ENCODE peak calls at places on chromosome 1, in four cellular contexts. N is cardiac muscle cell, F is NCI-H2029 treated with DMSO at 0.1 percent for 48 hours, I is testis. G is an unnamed sample.
A peak's percentile ranks its signal among the peaks of the same experiment; 100 is the strongest.

GRCh38 chr1:15153842-15154479 is 414 bp downstream of the TMEM51 start:
- DNase-seq in N (peak; percentile 72), F (no peak), I (peak; percentile 57), G (peak; percentile 81)

GRCh38 chr1:234545512-234546386 is 64.2 kb downstream of the IRF2BP2 start:
- DNase-seq in N (no peak), F (peak; percentile 40), I (no peak), G (no peak)

GRCh38 chr1:83839566-83840173 is 159.3 kb downstream of the TTLL7 start:
- DNase-seq in N (no peak), F (no peak), I (no peak), G (no peak)

GRCh38 chr1:31583082-31583994 is 7.0 kb downstream of the TINAGL1 start:
- DNase-seq in N (no peak), F (no peak), I (peak; percentile 30), G (no peak)

GRCh38 chr1:97385536-97385935 is 535.3 kb downstream of the DPYD start:
- DNase-seq in N (no peak), F (no peak), I (no peak), G (no peak)

GRCh38 chr1:63320024-63320799 is 2.2 kb upstream of the FOXD3 start:
- DNase-seq in N (no peak), F (no peak), I (no peak), G (peak; percentile 20)

GRCh38 chr1:165444897-165445370 is at the start of gene RXRG:
- DNase-seq in N (peak; percentile 90), F (no peak), I (peak; percentile 42), G (peak; percentile 53)

GRCh38 chr1:234478152-234478480 is 863 bp downstream of the TARBP1 start:
- DNase-seq in N (peak; percentile 73), F (no peak), I (peak; percentile 58), G (no peak)

GRCh38 chr1:53550201-53550741 is 91.1 kb downstream of the DMRTB1 start:
- DNase-seq in N (no peak), F (no peak), I (no peak), G (no peak)

GRCh38 chr1:24216254-24216653 is 29.2 kb upstream of the IFNLR1 start:
- DNase-seq in N (no peak), F (peak; percentile 26), I (no peak), G (no peak)

GRCh38 chr1:13900583-13900982 is 200.6 kb downstream of the PRDM2 start:
- DNase-seq in N (no peak), F (no peak), I (no peak), G (no peak)

GRCh38 chr1:168972887-168973286 is 133.6 kb upstream of the ATP1B1 start:
- DNase-seq in N (peak; percentile 7), F (peak; percentile 99), I (peak; percentile 54), G (no peak)

GRCh38 chr1:232221790-232222499 is 408.0 kb downstream of the SIPA1L2 start:
- DNase-seq in N (no peak), F (no peak), I (no peak), G (no peak)

G was measured in endothelial cell.